ENCODE peak calls at places on chromosomes 5 and 9, in five cellular contexts. T is suprapubic skin, X is transverse colon, A is stomach, Q is HCT116. G is an unnamed sample. For H3K27me3, the result is how much of the 10 kb centered on the place peaks cover.

GRCh38 chr5:61669531-61669930 is 337.5 kb downstream of the ZSWIM6 start:
- DNase-seq in A (no peak), X (no peak), Q (no peak), T (no peak), G (no peak)

GRCh38 chr5:9498541-9499497 is 47.1 kb downstream of the SEMA5A start:
- DNase-seq in Q (no peak), T (no peak), X (no peak), A (no peak), G (no peak)

GRCh38 chr5:137695651-137696428 is 40.0 kb downstream of the KLHL3 start:
- DNase-seq in T (no peak), X (no peak), A (no peak), Q (no peak), G (peak)

GRCh38 chr9:87270241-87271234 is 227.1 kb upstream of the DAPK1 start:
- DNase-seq in X (no peak), T (no peak), Q (no peak), A (no peak), G (no peak)

GRCh38 chr5:74595143-74595915 is 45.2 kb downstream of the ENC1 start:
- DNase-seq in T (no peak), X (no peak), A (no peak), Q (peak), G (no peak)

GRCh38 chr5:106380736-106381135 is 1290.0 kb downstream of the EFNA5 start:
- DNase-seq in X (no peak), T (no peak), A (no peak), Q (no peak), G (no peak)

GRCh38 chr5:136141561-136141960 is 8.9 kb downstream of the SMAD5 start:
- DNase-seq in Q (no peak), X (no peak), A (no peak), T (no peak), G (no peak)

GRCh38 chr9:105468875-105469274 is 21.0 kb downstream of the FSD1L start:
- DNase-seq in T (no peak), X (no peak), A (no peak), Q (no peak), G (no peak)

GRCh38 chr9:16598316-16598715 is 272.2 kb downstream of the BNC2 start:
- DNase-seq in Q (no peak), X (no peak), A (no peak), T (no peak), G (no peak)

GRCh38 chr5:110289213-110289810 is 437.2 kb downstream of the TMEM232 start:
- DNase-seq in X (no peak), Q (no peak), T (no peak), A (no peak), G (no peak)

GRCh38 chr5:134503088-134503936 is 22.2 kb upstream of the JADE2 start:
- DNase-seq in Q (peak), T (peak), A (peak), X (peak), G (peak)

GRCh38 chr9:12604154-12604825 is 88.9 kb upstream of the TYRP1 start:
- DNase-seq in A (no peak), X (no peak), Q (no peak), T (no peak), G (no peak)

GRCh38 chr5:35319231-35320002 is 89.1 kb upstream of the PRLR start:
- DNase-seq in T (peak), Q (no peak), X (peak), A (peak), G (no peak)

GRCh38 chr9:35490910-35491465 is 1.1 kb downstream of the RUSC2 start:
- DNase-seq in Q (no peak), A (no peak), T (no peak), X (no peak), G (no peak)

GRCh38 chr5:3197699-3198098 is 397.9 kb upstream of the IRX1 start:
- DNase-seq in A (no peak), T (no peak), Q (no peak), X (no peak), G (no peak)

GRCh38 chr5:1634337-1634661 is 110.5 kb upstream of the LPCAT1 start:
- DNase-seq in A (no peak), X (no peak), T (no peak), Q (no peak), G (no peak)

GRCh38 chr5:137735531-137736284 is at the start of gene KLHL3:
- DNase-seq in X (peak), A (peak), Q (no peak), T (no peak), G (no peak)

GRCh38 chr5:128574041-128574440 is 36.0 kb upstream of the FBN2 start:
- DNase-seq in A (no peak), Q (no peak), T (no peak), X (no peak), G (no peak)
- H3K27me3 ChIP-seq in A (under half), Q (under half), T (under half), X (under half), G (under half)

DNA sequence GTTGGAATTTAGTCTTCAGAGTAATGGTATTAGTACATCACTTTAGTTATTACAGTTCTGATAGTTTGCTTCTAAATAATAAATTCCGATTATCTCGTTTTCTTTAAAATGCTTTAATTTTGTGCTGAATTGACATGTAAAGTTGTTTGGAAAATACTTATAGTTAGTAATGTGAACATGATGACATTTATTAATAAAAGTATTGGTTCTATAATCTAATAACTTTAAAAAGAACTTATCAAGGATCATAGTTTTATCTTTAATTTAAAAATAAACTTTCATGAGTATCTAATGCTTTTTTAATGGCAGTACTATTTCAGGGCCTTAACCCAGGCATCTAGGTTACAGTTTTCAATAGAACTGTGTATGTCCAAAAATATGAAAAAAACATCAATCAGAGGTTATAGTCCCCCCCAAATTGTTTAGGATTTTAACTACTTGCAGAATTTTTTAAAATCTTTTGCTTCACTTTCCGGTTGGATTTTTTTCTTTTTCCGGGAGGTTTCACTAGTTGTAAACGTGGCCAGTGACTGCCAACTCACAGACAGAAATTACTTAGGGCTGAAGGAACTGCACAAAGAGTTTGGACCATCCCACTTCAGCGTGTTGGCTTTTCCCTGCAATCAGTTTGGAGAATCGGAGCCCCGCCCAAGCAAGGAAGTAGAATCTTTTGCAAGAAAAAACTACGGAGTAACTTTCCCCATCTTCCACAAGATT is 680 bp downstream of the GPX8 start:
- DNase-seq in T (no peak), Q (peak), X (peak), A (peak), G (peak)
- TF ChIP-seq POLR2A in T (no peak), Q (peak), X (no peak), A (no peak), G (no peak)

GRCh38 chr9:13860019-13860418 is 453.9 kb downstream of the NFIB start:
- DNase-seq in A (no peak), X (no peak), T (no peak), Q (no peak), G (no peak)
- TF ChIP-seq POLR2AphosphoS5 in A (no peak), X (no peak), T (peak), Q (no peak), G (no peak)

GRCh38 chr9:123996731-123997421 is 14.7 kb upstream of the LHX2 start:
- DNase-seq in X (no peak), A (peak), T (no peak), Q (no peak), G (peak)

GRCh38 chr9:123997665-123998277 is 13.8 kb upstream of the LHX2 start:
- DNase-seq in T (no peak), X (peak), A (no peak), Q (no peak), G (peak)

GRCh38 chr9:123999668-124000067 is 11.9 kb upstream of the LHX2 start:
- DNase-seq in Q (no peak), A (no peak), T (no peak), X (no peak), G (peak)

GRCh38 chr9:123998970-123999621 is 12.5 kb upstream of the LHX2 start:
- DNase-seq in X (no peak), Q (no peak), T (no peak), A (no peak), G (no peak)

GRCh38 chr9:123998278-123998925 is 13.2 kb upstream of the LHX2 start:
- DNase-seq in X (no peak), Q (no peak), T (no peak), A (no peak), G (no peak)
- H3K27me3 ChIP-seq in X (half or more), Q (half or more), T (half or more), A (under half), G (under half)

GRCh38 chr9:128371622-128372117 is 496 bp downstream of the URM1 start:
- DNase-seq in X (no peak), T (no peak), A (no peak), Q (no peak), G (no peak)
- TF ChIP-seq POLR2A in X (no peak), T (no peak), A (no peak), Q (no peak), G (no peak)

G was measured in upper lobe of left lung.